ENCODE peak calls at places on chromosome 3, in eight cellular contexts. One of them, this sample, is unnamed.

GRCh38 chr3:45549961-45550360 is 44.6 kb upstream of the LIMD1 start:
- DNase-seq in heart left ventricle: no peak
- DNase-seq in ovary: no peak
- DNase-seq in stomach: peak
- DNase-seq in upper lobe of left lung: no peak
- DNase-seq in A549: no peak
- DNase-seq in HCT116: no peak
- DNase-seq in IMR-90: no peak
- DNase-seq in this sample: no peak

GRCh38 chr3:141384157-141384556 is 15.9 kb downstream of the ZBTB38 start:
- DNase-seq in heart left ventricle: no peak
- DNase-seq in ovary: no peak
- DNase-seq in stomach: no peak
- DNase-seq in upper lobe of left lung: no peak
- DNase-seq in A549: no peak
- DNase-seq in HCT116: no peak
- DNase-seq in IMR-90: peak
- DNase-seq in this sample: no peak

GRCh38 chr3:151979914-151980313 is 106.5 kb downstream of the SUCNR1 start:
- DNase-seq in heart left ventricle: no peak
- DNase-seq in ovary: no peak
- DNase-seq in stomach: no peak
- DNase-seq in upper lobe of left lung: no peak
- DNase-seq in A549: no peak
- DNase-seq in HCT116: no peak
- DNase-seq in IMR-90: no peak
- DNase-seq in this sample: no peak

GRCh38 chr3:145936986-145937385 is 224.0 kb downstream of the PLOD2 start:
- DNase-seq in heart left ventricle: no peak
- DNase-seq in ovary: no peak
- DNase-seq in stomach: no peak
- DNase-seq in upper lobe of left lung: no peak
- DNase-seq in A549: no peak
- DNase-seq in HCT116: no peak
- DNase-seq in IMR-90: no peak
- DNase-seq in this sample: no peak

GRCh38 chr3:13174011-13174802 is 101.0 kb upstream of the IQSEC1 start:
- DNase-seq in heart left ventricle: no peak
- DNase-seq in ovary: no peak
- DNase-seq in stomach: no peak
- DNase-seq in upper lobe of left lung: no peak
- DNase-seq in A549: no peak
- DNase-seq in HCT116: no peak
- DNase-seq in IMR-90: no peak
- DNase-seq in this sample: no peak

GRCh38 chr3:184805351-184806038 is 6.5 kb upstream of the VPS8 start:
- DNase-seq in heart left ventricle: no peak
- DNase-seq in ovary: no peak
- DNase-seq in stomach: no peak
- DNase-seq in upper lobe of left lung: no peak
- DNase-seq in A549: no peak
- DNase-seq in HCT116: no peak
- DNase-seq in IMR-90: no peak
- DNase-seq in this sample: no peak

GRCh38 chr3:178618197-178618596 is 82.0 kb downstream of the KCNMB2 start:
- DNase-seq in heart left ventricle: no peak
- DNase-seq in ovary: no peak
- DNase-seq in stomach: no peak
- DNase-seq in upper lobe of left lung: no peak
- DNase-seq in A549: no peak
- DNase-seq in HCT116: no peak
- DNase-seq in IMR-90: peak
- DNase-seq in this sample: no peak

GRCh38 chr3:113685956-113686721 is 10.3 kb downstream of the USF3 start:
- DNase-seq in heart left ventricle: no peak
- DNase-seq in ovary: no peak
- DNase-seq in stomach: no peak
- DNase-seq in upper lobe of left lung: no peak
- DNase-seq in A549: no peak
- DNase-seq in HCT116: no peak
- DNase-seq in IMR-90: peak
- DNase-seq in this sample: no peak

GRCh38 chr3:31226331-31226730 is 306.4 kb upstream of the STT3B start:
- DNase-seq in heart left ventricle: no peak
- DNase-seq in ovary: no peak
- DNase-seq in stomach: no peak
- DNase-seq in upper lobe of left lung: no peak
- DNase-seq in A549: no peak
- DNase-seq in HCT116: no peak
- DNase-seq in IMR-90: no peak
- DNase-seq in this sample: no peak

GRCh38 chr3:121574449-121574848 is 6.7 kb downstream of the ARGFX start:
- DNase-seq in heart left ventricle: no peak
- DNase-seq in ovary: no peak
- DNase-seq in stomach: peak
- DNase-seq in upper lobe of left lung: no peak
- DNase-seq in A549: no peak
- DNase-seq in HCT116: peak
- DNase-seq in IMR-90: peak
- DNase-seq in this sample: peak

GRCh38 chr3:119769394-119770149 is 12.3 kb upstream of the NR1I2 start:
- DNase-seq in heart left ventricle: no peak
- DNase-seq in ovary: no peak
- DNase-seq in stomach: no peak
- DNase-seq in upper lobe of left lung: no peak
- DNase-seq in A549: no peak
- DNase-seq in HCT116: no peak
- DNase-seq in IMR-90: peak
- DNase-seq in this sample: no peak

GRCh38 chr3:54987719-54988118 is 59.9 kb upstream of the LRTM1 start:
- DNase-seq in heart left ventricle: no peak
- DNase-seq in ovary: no peak
- DNase-seq in stomach: no peak
- DNase-seq in upper lobe of left lung: no peak
- DNase-seq in A549: no peak
- DNase-seq in HCT116: no peak
- DNase-seq in IMR-90: no peak
- DNase-seq in this sample: no peak

GRCh38 chr3:43769097-43769470 is 78.3 kb downstream of the ABHD5 start:
- DNase-seq in heart left ventricle: no peak
- DNase-seq in ovary: no peak
- DNase-seq in stomach: no peak
- DNase-seq in upper lobe of left lung: no peak
- DNase-seq in A549: no peak
- DNase-seq in HCT116: no peak
- DNase-seq in IMR-90: no peak
- DNase-seq in this sample: no peak

GRCh38 chr3:172836390-172836997 is 86.0 kb downstream of the ECT2 start:
- DNase-seq in heart left ventricle: no peak
- DNase-seq in ovary: no peak
- DNase-seq in stomach: no peak
- DNase-seq in upper lobe of left lung: peak
- DNase-seq in A549: peak
- DNase-seq in HCT116: peak
- DNase-seq in IMR-90: peak
- DNase-seq in this sample: no peak

GRCh38 chr3:126487151-126487771 is 11.6 kb upstream of the ZXDC start:
- DNase-seq in heart left ventricle: no peak
- DNase-seq in ovary: no peak
- DNase-seq in stomach: no peak
- DNase-seq in upper lobe of left lung: peak
- DNase-seq in A549: no peak
- DNase-seq in HCT116: no peak
- DNase-seq in IMR-90: no peak
- DNase-seq in this sample: peak

GRCh38 chr3:107068980-107069379 is 308.3 kb upstream of the CCDC54 start:
- DNase-seq in heart left ventricle: no peak
- DNase-seq in ovary: no peak
- DNase-seq in stomach: no peak
- DNase-seq in upper lobe of left lung: no peak
- DNase-seq in A549: no peak
- DNase-seq in HCT116: no peak
- DNase-seq in IMR-90: peak
- DNase-seq in this sample: peak

GRCh38 chr3:126516936-126517290 is 660 bp downstream of the UROC1 start:
- DNase-seq in heart left ventricle: no peak
- DNase-seq in ovary: no peak
- DNase-seq in stomach: no peak
- DNase-seq in upper lobe of left lung: no peak
- DNase-seq in A549: no peak
- DNase-seq in HCT116: no peak
- DNase-seq in IMR-90: no peak
- DNase-seq in this sample: no peak

GRCh38 chr3:125591116-125591755 is 4.1 kb downstream of the OSBPL11 start:
- DNase-seq in heart left ventricle: no peak
- DNase-seq in ovary: no peak
- DNase-seq in stomach: no peak
- DNase-seq in upper lobe of left lung: no peak
- DNase-seq in A549: no peak
- DNase-seq in HCT116: no peak
- DNase-seq in IMR-90: peak
- DNase-seq in this sample: no peak

GRCh38 chr3:56787784-56788256 is 13.9 kb downstream of the ARHGEF3 start:
- DNase-seq in heart left ventricle: no peak
- DNase-seq in ovary: no peak
- DNase-seq in stomach: no peak
- DNase-seq in upper lobe of left lung: peak
- DNase-seq in A549: no peak
- DNase-seq in HCT116: no peak
- DNase-seq in IMR-90: no peak
- DNase-seq in this sample: no peak

GRCh38 chr3:27939940-27940339 is 217.8 kb upstream of the EOMES start:
- DNase-seq in heart left ventricle: no peak
- DNase-seq in ovary: no peak
- DNase-seq in stomach: no peak
- DNase-seq in upper lobe of left lung: no peak
- DNase-seq in A549: no peak
- DNase-seq in HCT116: no peak
- DNase-seq in IMR-90: peak
- DNase-seq in this sample: peak

DNA sequence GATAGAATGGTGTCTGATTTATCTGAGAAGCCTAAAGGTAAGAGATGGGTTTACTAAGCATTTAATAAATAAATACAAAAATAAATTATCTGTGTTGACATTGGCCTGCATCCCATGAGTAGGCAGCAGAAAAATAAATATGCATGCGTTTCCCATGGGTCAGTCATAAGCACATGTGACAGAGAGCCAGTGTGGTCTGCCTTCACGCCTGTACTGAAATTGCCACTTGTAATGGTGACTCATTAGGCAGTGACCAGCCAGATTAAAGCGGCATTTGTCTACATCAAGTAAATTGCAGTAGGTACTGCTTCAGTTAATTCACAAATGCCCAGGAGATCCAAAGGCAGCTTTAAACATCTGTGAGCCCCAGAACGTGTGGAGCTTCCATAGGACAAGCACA is 399.6 kb downstream of the NAALADL2 start:
- DNase-seq in heart left ventricle: no peak
- DNase-seq in ovary: no peak
- DNase-seq in stomach: peak
- DNase-seq in upper lobe of left lung: no peak
- DNase-seq in A549: no peak
- DNase-seq in HCT116: no peak
- DNase-seq in IMR-90: peak
- DNase-seq in this sample: no peak
- TF ChIP-seq POLR2A in heart left ventricle: no peak
- TF ChIP-seq POLR2A in ovary: no peak
- TF ChIP-seq POLR2A in stomach: no peak
- TF ChIP-seq POLR2A in upper lobe of left lung: no peak
- TF ChIP-seq POLR2A in A549: no peak
- TF ChIP-seq POLR2A in HCT116: no peak
- TF ChIP-seq POLR2A in IMR-90: no peak
- TF ChIP-seq POLR2A in this sample: no peak

DNA sequence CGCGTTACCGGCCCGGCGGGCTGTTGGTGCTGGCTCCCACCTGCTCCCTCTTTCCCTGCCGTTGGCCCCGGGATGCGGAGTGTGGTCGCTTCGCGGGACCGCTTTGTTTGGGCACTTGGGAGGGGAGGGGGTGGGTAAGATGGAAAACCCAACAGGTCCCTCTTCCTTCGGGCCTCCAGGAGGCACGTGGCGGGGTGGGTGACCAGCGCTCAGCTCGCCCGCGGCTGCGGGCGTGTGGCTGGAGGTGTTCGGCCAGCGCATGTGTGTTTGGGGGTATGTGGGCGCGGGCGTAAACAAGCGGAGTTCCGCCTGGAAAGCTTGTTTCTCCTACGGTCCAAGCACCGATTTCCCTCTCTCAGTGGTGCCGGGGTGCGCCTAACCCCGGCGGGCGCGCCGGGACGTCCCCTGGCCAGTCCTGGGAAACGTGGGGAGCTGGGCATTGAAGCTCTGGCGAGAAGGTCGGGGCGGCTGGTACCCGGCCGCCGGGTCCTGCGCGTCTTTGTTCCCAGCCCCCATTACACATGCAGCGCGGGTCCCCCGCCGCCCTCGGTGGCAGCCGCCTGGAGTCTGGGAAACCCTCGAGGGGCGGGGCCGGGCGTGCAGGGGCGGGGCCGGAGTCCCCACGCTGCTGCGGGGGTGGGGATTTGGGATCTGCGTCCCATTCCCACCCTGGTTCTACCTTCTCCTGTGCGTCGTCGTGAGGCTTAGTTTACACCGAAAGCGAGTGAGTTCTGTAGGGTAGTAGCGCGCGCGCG is 1.4 kb downstream of the ACVR2B start:
- DNase-seq in heart left ventricle: peak
- DNase-seq in ovary: peak
- DNase-seq in stomach: peak
- DNase-seq in upper lobe of left lung: peak
- DNase-seq in A549: peak
- DNase-seq in HCT116: no peak
- DNase-seq in IMR-90: peak
- DNase-seq in this sample: peak
- TF ChIP-seq POLR2A in heart left ventricle: no peak
- TF ChIP-seq POLR2A in ovary: peak
- TF ChIP-seq POLR2A in stomach: no peak
- TF ChIP-seq POLR2A in upper lobe of left lung: peak
- TF ChIP-seq POLR2A in A549: peak
- TF ChIP-seq POLR2A in HCT116: peak
- TF ChIP-seq POLR2A in IMR-90: no peak
- TF ChIP-seq POLR2A in this sample: no peak

DNA sequence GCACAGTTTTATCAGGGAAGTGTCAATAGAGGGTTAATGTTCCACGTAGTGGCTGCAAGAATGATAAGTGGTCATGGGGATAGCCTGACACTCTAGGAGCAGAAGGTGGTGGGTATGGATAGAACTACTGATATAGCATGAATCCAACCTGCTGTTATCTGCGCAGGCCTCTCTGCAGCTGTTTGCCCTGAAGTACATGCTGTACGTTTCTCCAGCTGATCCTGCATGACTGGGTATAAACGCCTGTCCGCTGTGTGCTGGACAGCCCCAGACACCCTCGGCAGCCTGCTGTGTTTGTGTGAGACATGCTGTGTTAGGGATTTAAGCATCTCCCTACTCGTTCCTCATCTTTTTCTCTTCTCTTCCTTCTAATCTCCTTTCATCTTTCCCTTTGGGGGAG is 87.1 kb downstream of the LPP start:
- DNase-seq in heart left ventricle: peak
- DNase-seq in ovary: no peak
- DNase-seq in stomach: no peak
- DNase-seq in upper lobe of left lung: no peak
- DNase-seq in A549: no peak
- DNase-seq in HCT116: no peak
- DNase-seq in IMR-90: peak
- DNase-seq in this sample: no peak
- TF ChIP-seq POLR2A in heart left ventricle: no peak
- TF ChIP-seq POLR2A in ovary: no peak
- TF ChIP-seq POLR2A in stomach: no peak
- TF ChIP-seq POLR2A in upper lobe of left lung: no peak
- TF ChIP-seq POLR2A in A549: no peak
- TF ChIP-seq POLR2A in HCT116: no peak
- TF ChIP-seq POLR2A in IMR-90: no peak
- TF ChIP-seq POLR2A in this sample: no peak

GRCh38 chr3:39142067-39142466 is 11.3 kb downstream of the CSRNP1 start:
- DNase-seq in heart left ventricle: no peak
- DNase-seq in ovary: peak
- DNase-seq in stomach: peak
- DNase-seq in upper lobe of left lung: no peak
- DNase-seq in A549: no peak
- DNase-seq in HCT116: no peak
- DNase-seq in IMR-90: no peak
- DNase-seq in this sample: no peak
- TF ChIP-seq POLR2A in heart left ventricle: no peak
- TF ChIP-seq POLR2A in ovary: no peak
- TF ChIP-seq POLR2A in stomach: no peak
- TF ChIP-seq POLR2A in upper lobe of left lung: peak
- TF ChIP-seq POLR2A in A549: no peak
- TF ChIP-seq POLR2A in HCT116: no peak
- TF ChIP-seq POLR2A in IMR-90: no peak
- TF ChIP-seq POLR2A in this sample: no peak

This sample was measured in H54.